ENCODE peak calls at places on chromosomes 1 and 21, in nine cellular contexts. Z, T, K, E, O, C, Y, P and N are unnamed samples.

GRCh38 chr1:230191079-230191478 is 124.0 kb downstream of the GALNT2 start:
- DNase-seq in Z (no peak), T (peak), K (no peak), E (peak), O (peak), C (no peak), Y (no peak), P (no peak), N (no peak)

GRCh38 chr1:46134660-46135331 is 2.4 kb upstream of the PIK3R3 start:
- DNase-seq in Z (no peak), T (no peak), K (peak), E (no peak), O (no peak), C (no peak), Y (no peak), P (no peak), N (no peak)

GRCh38 chr1:167066333-167067122 is 23.6 kb downstream of the GPA33 start:
- DNase-seq in Z (peak), T (peak), K (peak), E (peak), O (peak), C (peak), Y (no peak), P (peak), N (peak)

GRCh38 chr1:72218141-72218739 is 64.1 kb downstream of the NEGR1 start:
- DNase-seq in Z (no peak), T (no peak), K (no peak), E (no peak), O (no peak), C (no peak), Y (no peak), P (no peak), N (no peak)

GRCh38 chr1:236465959-236466303 is 57.9 kb upstream of the LGALS8 start:
- DNase-seq in Z (no peak), T (no peak), K (peak), E (no peak), O (no peak), C (peak), Y (no peak), P (no peak), N (no peak)

GRCh38 chr1:25922064-25922632 is 15.9 kb upstream of the STMN1 start:
- DNase-seq in Z (no peak), T (no peak), K (no peak), E (no peak), O (no peak), C (no peak), Y (no peak), P (no peak), N (no peak)

GRCh38 chr1:101264699-101265098 is 27.9 kb downstream of the S1PR1 start:
- DNase-seq in Z (no peak), T (peak), K (peak), E (no peak), O (peak), C (no peak), Y (no peak), P (peak), N (no peak)

GRCh38 chr1:182235952-182236650 is 155.5 kb downstream of the GLUL start:
- DNase-seq in Z (peak), T (peak), K (peak), E (no peak), O (peak), C (no peak), Y (no peak), P (no peak), N (no peak)

GRCh38 chr1:20616468-20617156 is 16.6 kb upstream of the PINK1 start:
- DNase-seq in Z (no peak), T (no peak), K (no peak), E (no peak), O (peak), C (no peak), Y (no peak), P (no peak), N (no peak)

GRCh38 chr1:111955755-111956154 is 33.7 kb downstream of the KCND3 start:
- DNase-seq in Z (no peak), T (no peak), K (peak), E (no peak), O (no peak), C (no peak), Y (no peak), P (no peak), N (no peak)

GRCh38 chr1:162130308-162130707 is 60.8 kb downstream of the NOS1AP start:
- DNase-seq in Z (no peak), T (no peak), K (no peak), E (no peak), O (no peak), C (no peak), Y (no peak), P (no peak), N (no peak)

GRCh38 chr1:57832616-57833015 is 408.8 kb upstream of the DAB1 start:
- DNase-seq in Z (no peak), T (no peak), K (no peak), E (no peak), O (no peak), C (no peak), Y (no peak), P (no peak), N (no peak)

GRCh38 chr21:44092201-44092600 is 15.0 kb upstream of the PWP2 start:
- DNase-seq in Z (no peak), T (no peak), K (no peak), E (no peak), O (no peak), C (no peak), Y (no peak), P (no peak), N (no peak)

GRCh38 chr1:80767711-80768110 is 1033.0 kb upstream of the ADGRL2 start:
- DNase-seq in Z (no peak), T (no peak), K (no peak), E (no peak), O (no peak), C (no peak), Y (no peak), P (no peak), N (no peak)

GRCh38 chr1:72285074-72285425 is 2.7 kb upstream of the NEGR1 start:
- DNase-seq in Z (no peak), T (no peak), K (no peak), E (peak), O (peak), C (no peak), Y (no peak), P (no peak), N (no peak)

GRCh38 chr1:232108598-232108997 is 482.0 kb downstream of the DISC1 start:
- DNase-seq in Z (no peak), T (no peak), K (no peak), E (no peak), O (no peak), C (no peak), Y (no peak), P (no peak), N (no peak)

GRCh38 chr1:79899914-79900313 is 893.4 kb upstream of the ADGRL4 start:
- DNase-seq in Z (no peak), T (no peak), K (peak), E (no peak), O (no peak), C (no peak), Y (no peak), P (no peak), N (no peak)

GRCh38 chr21:42724226-42724920 is 71.0 kb downstream of the PDE9A start:
- DNase-seq in Z (peak), T (peak), K (peak), E (no peak), O (peak), C (no peak), Y (no peak), P (no peak), N (no peak)

GRCh38 chr1:174812656-174813055 is 187.1 kb upstream of the CACYBP start:
- DNase-seq in Z (peak), T (no peak), K (no peak), E (no peak), O (no peak), C (no peak), Y (no peak), P (no peak), N (no peak)

GRCh38 chr1:247228133-247228532 is 27.7 kb upstream of the VN1R5 start:
- DNase-seq in Z (no peak), T (no peak), K (no peak), E (no peak), O (no peak), C (no peak), Y (no peak), P (no peak), N (no peak)

GRCh38 chr1:109045595-109045994 is 3.7 kb upstream of the WDR47 start:
- DNase-seq in Z (no peak), T (no peak), K (no peak), E (no peak), O (no peak), C (no peak), Y (no peak), P (no peak), N (no peak)

GRCh38 chr1:9787702-9788101 is 36.1 kb downstream of the CLSTN1 start:
- DNase-seq in Z (no peak), T (peak), K (no peak), E (peak), O (no peak), C (peak), Y (no peak), P (peak), N (no peak)

GRCh38 chr1:235468970-235469369 is 35.3 kb downstream of the B3GALNT2 start:
- DNase-seq in Z (peak), T (no peak), K (peak), E (no peak), O (no peak), C (no peak), Y (no peak), P (no peak), N (no peak)

GRCh38 chr1:226972931-226973330 is 32.8 kb downstream of the COQ8A start:
- DNase-seq in Z (no peak), T (no peak), K (no peak), E (peak), O (peak), C (no peak), Y (no peak), P (no peak), N (no peak)

GRCh38 chr1:226884116-226884515 is 13.7 kb downstream of the PSEN2 start:
- DNase-seq in Z (no peak), T (no peak), K (peak), E (no peak), O (no peak), C (peak), Y (no peak), P (no peak), N (no peak)

GRCh38 chr1:212819704-212820103 is 27.7 kb downstream of the SPATA45 start:
- DNase-seq in Z (no peak), T (no peak), K (peak), E (no peak), O (no peak), C (peak), Y (no peak), P (no peak), N (no peak)

GRCh38 chr1:206442101-206442500 is 28.2 kb upstream of the IKBKE start:
- DNase-seq in Z (no peak), T (no peak), K (peak), E (no peak), O (no peak), C (no peak), Y (no peak), P (no peak), N (no peak)

DNA sequence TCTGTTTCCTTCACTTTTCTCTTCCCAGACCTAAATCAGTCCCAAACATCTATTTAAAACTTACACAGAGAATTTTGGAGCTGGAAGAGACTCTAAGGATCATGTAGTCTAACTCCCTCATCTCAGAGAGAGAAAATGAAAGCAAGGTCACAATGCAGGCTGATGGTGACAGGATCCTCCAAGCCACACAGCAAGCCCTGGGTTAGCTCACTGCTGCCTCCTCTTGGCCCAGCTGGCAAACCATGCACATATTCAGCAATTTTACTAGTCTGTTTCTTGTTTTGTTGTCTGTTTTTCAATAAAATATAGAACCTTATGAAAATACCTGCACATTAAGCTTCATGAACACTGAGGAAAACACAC is 27.7 kb upstream of the LY9 start:
- DNase-seq in Z (no peak), T (peak), K (peak), E (no peak), O (no peak), C (peak), Y (no peak), P (peak), N (no peak)
- TF ChIP-seq CTCF in Z (peak), T (peak), K (peak), E (peak), O (peak), C (peak), Y (peak), P (peak), N (peak)

GRCh38 chr1:179296356-179296755 is 2.8 kb downstream of the SOAT1 start:
- DNase-seq in Z (no peak), T (no peak), K (no peak), E (no peak), O (no peak), C (no peak), Y (no peak), P (no peak), N (no peak)

GRCh38 chr1:179288977-179289376 is 4.6 kb upstream of the SOAT1 start:
- DNase-seq in Z (no peak), T (no peak), K (no peak), E (no peak), O (no peak), C (no peak), Y (no peak), P (no peak), N (no peak)

GRCh38 chr1:179295356-179295755 is 1.8 kb downstream of the SOAT1 start:
- DNase-seq in Z (no peak), T (no peak), K (no peak), E (no peak), O (no peak), C (no peak), Y (no peak), P (no peak), N (no peak)

GRCh38 chr1:179296831-179297377 is 3.3 kb downstream of the SOAT1 start:
- DNase-seq in Z (no peak), T (no peak), K (no peak), E (no peak), O (no peak), C (peak), Y (no peak), P (no peak), N (no peak)

GRCh38 chr1:179293340-179294327 is at the start of gene SOAT1:
- DNase-seq in Z (peak), T (peak), K (peak), E (peak), O (peak), C (peak), Y (peak), P (peak), N (peak)
- TF ChIP-seq CTCF in Z (peak), T (peak), K (no peak), E (no peak), O (peak), C (peak), Y (peak), P (no peak), N (peak)

GRCh38 chr1:214120951-214121350 is 133.2 kb downstream of the PROX1 start:
- DNase-seq in Z (no peak), T (no peak), K (no peak), E (no peak), O (no peak), C (no peak), Y (no peak), P (no peak), N (no peak)
- TF ChIP-seq CTCF in Z (no peak), T (no peak), K (no peak), E (no peak), O (no peak), C (no peak), Y (no peak), P (no peak), N (no peak)

GRCh38 chr1:7553042-7553690 is 217.9 kb upstream of the VAMP3 start:
- DNase-seq in Z (no peak), T (no peak), K (no peak), E (no peak), O (peak), C (no peak), Y (no peak), P (no peak), N (no peak)
- TF ChIP-seq CTCF in Z (no peak), T (no peak), K (no peak), E (no peak), O (no peak), C (no peak), Y (no peak), P (no peak), N (no peak)

GRCh38 chr1:2539312-2539907 is 9.3 kb upstream of the HES5 start:
- DNase-seq in Z (no peak), T (no peak), K (no peak), E (no peak), O (no peak), C (peak), Y (no peak), P (no peak), N (no peak)
- TF ChIP-seq CTCF in Z (peak), T (peak), K (peak), E (no peak), O (peak), C (peak), Y (peak), P (peak), N (no peak)

GRCh38 chr1:85172684-85173337 is 28.0 kb downstream of the SYDE2 start:
- DNase-seq in Z (no peak), T (no peak), K (peak), E (no peak), O (no peak), C (no peak), Y (no peak), P (no peak), N (no peak)
- TF ChIP-seq CTCF in Z (no peak), T (no peak), K (no peak), E (no peak), O (no peak), C (no peak), Y (no peak), P (no peak), N (no peak)

GRCh38 chr1:12028248-12028647 is 8.9 kb downstream of the MIIP start:
- DNase-seq in Z (no peak), T (no peak), K (no peak), E (no peak), O (no peak), C (no peak), Y (no peak), P (no peak), N (no peak)

GRCh38 chr1:12022036-12022435 is 2.7 kb downstream of the MIIP start:
- DNase-seq in Z (no peak), T (no peak), K (no peak), E (no peak), O (no peak), C (no peak), Y (no peak), P (no peak), N (no peak)

GRCh38 chr1:12028957-12029511 is 9.7 kb downstream of the MIIP start:
- DNase-seq in Z (no peak), T (no peak), K (no peak), E (no peak), O (no peak), C (no peak), Y (no peak), P (no peak), N (no peak)

GRCh38 chr1:12029720-12030339 is 10.5 kb downstream of the MIIP start:
- DNase-seq in Z (no peak), T (no peak), K (no peak), E (no peak), O (no peak), C (no peak), Y (no peak), P (no peak), N (no peak)

DNA sequence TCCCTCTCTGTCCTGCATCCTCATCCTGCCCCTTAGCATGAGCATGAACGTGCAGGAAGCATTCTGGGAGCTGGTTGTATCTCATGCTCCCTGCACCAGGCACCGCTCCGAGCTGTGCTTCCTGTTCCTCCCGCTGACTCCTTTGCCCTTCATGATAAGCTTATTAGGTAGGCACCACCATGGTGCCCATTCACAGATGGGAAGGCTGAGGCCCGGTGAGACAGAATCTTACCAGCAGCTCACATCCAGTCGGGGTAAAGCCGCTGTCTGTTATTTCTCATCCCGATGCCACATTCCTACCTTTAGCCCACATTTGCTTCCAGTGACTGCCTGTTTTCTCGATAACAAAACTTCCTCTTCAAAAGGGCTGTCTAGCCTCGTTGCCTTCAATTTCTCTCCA is 7.3 kb downstream of the MIIP start:
- DNase-seq in Z (no peak), T (no peak), K (no peak), E (no peak), O (no peak), C (no peak), Y (no peak), P (no peak), N (no peak)
- TF ChIP-seq CTCF in Z (no peak), T (no peak), K (no peak), E (no peak), O (no peak), C (no peak), Y (no peak), P (no peak), N (no peak)

GRCh38 chr1:223556414-223557124 is 108.9 kb downstream of the CAPN8 start:
- DNase-seq in Z (peak), T (peak), K (peak), E (no peak), O (no peak), C (peak), Y (no peak), P (no peak), N (no peak)
- TF ChIP-seq CTCF in Z (peak), T (peak), K (peak), E (peak), O (no peak), C (peak), Y (peak), P (no peak), N (peak)